ENCODE peak calls at places on chromosome 9, in six cellular contexts. E is K562, Z is H1, P is HepG2, B is HCT116, K is GM12878. V is an unnamed sample.

GRCh38 chr9:128553695-128554094 is 1.3 kb downstream of the SPTAN1 start:
- DNase-seq in K (no peak), E (no peak), P (no peak), Z (no peak), B (no peak), V (no peak)

GRCh38 chr9:15087031-15087417 is 176.8 kb upstream of the FREM1 start:
- DNase-seq in K (no peak), Z (no peak), E (no peak), B (no peak), P (no peak), V (no peak)

GRCh38 chr9:16315720-16316119 is 554.8 kb downstream of the BNC2 start:
- DNase-seq in P (no peak), Z (no peak), B (no peak), E (no peak), K (no peak), V (no peak)

GRCh38 chr9:35599763-35600604 is 5.1 kb upstream of the TESK1 start:
- DNase-seq in B (no peak), K (no peak), E (peak; percentile 17), P (peak; percentile 62), Z (peak; percentile 51), V (peak; percentile 24)

GRCh38 chr9:112341741-112342140 is 8.3 kb upstream of the PTBP3 start:
- DNase-seq in Z (no peak), E (no peak), P (peak; percentile 52), B (no peak), K (no peak), V (no peak)

GRCh38 chr9:130159057-130159456 is 13.1 kb upstream of the NCS1 start:
- DNase-seq in K (no peak), Z (no peak), E (no peak), P (peak; percentile 69), B (no peak), V (no peak)

GRCh38 chr9:5622019-5622418 is 6.9 kb upstream of the RIC1 start:
- DNase-seq in K (no peak), P (no peak), E (no peak), Z (no peak), B (no peak), V (no peak)

GRCh38 chr9:86046080-86046636 is 53.2 kb downstream of the GOLM1 start:
- DNase-seq in B (no peak), P (no peak), K (no peak), Z (no peak), E (no peak), V (no peak)

GRCh38 chr9:111276723-111277122 is 53.3 kb downstream of the OR2K2 start:
- DNase-seq in E (no peak), B (no peak), K (no peak), P (no peak), Z (no peak), V (no peak)

GRCh38 chr9:35791321-35791921 is at the start of gene NPR2:
- DNase-seq in Z (peak; percentile 70), B (no peak), E (no peak), K (no peak), P (no peak), V (no peak)

GRCh38 chr9:128728298-128728697 is 4.4 kb upstream of the ZDHHC12 start:
- DNase-seq in E (no peak), P (no peak), K (no peak), Z (no peak), B (no peak), V (no peak)

GRCh38 chr9:87178353-87178752 is 231.0 kb upstream of the GAS1 start:
- DNase-seq in Z (no peak), P (no peak), E (no peak), B (no peak), K (no peak), V (no peak)

GRCh38 chr9:92759990-92760893 is 4.4 kb downstream of the BICD2 start:
- DNase-seq in K (no peak), Z (no peak), E (no peak), B (no peak), P (no peak), V (no peak)

GRCh38 chr9:93597142-93597706 is 20.8 kb downstream of the PHF2 start:
- DNase-seq in P (no peak), E (no peak), B (no peak), Z (peak; percentile 40), K (no peak), V (no peak)

GRCh38 chr9:127711226-127711701 is 4.2 kb downstream of the PTRH1 start:
- DNase-seq in P (no peak), Z (no peak), B (no peak), K (no peak), E (no peak), V (no peak)

GRCh38 chr9:75084081-75084672 is 3.8 kb downstream of the NMRK1 start:
- DNase-seq in K (no peak), P (peak; percentile 24), Z (no peak), B (no peak), E (no peak), V (no peak)

GRCh38 chr9:82970359-82970758 is 92.6 kb downstream of the RASEF start:
- DNase-seq in Z (no peak), K (no peak), P (no peak), E (no peak), B (no peak), V (peak; percentile 33)

GRCh38 chr9:108108802-108109448 is 619.4 kb upstream of the KLF4 start:
- DNase-seq in K (no peak), E (peak; percentile 77), Z (no peak), P (peak; percentile 52), B (no peak), V (no peak)

GRCh38 chr9:128456613-128457061 is 831 bp downstream of the ODF2 start:
- DNase-seq in K (no peak), E (peak; percentile 87), B (peak; percentile 28), Z (peak; percentile 79), P (peak; percentile 62), V (peak; percentile 97)

GRCh38 chr9:114387678-114388431 is at the start of gene AKNA:
- DNase-seq in E (no peak), B (no peak), P (no peak), K (no peak), Z (peak; percentile 71), V (no peak)

GRCh38 chr9:107036367-107036766 is 173.4 kb downstream of the ZNF462 start:
- DNase-seq in K (no peak), Z (no peak), P (no peak), B (no peak), E (no peak), V (no peak)
- TF ChIP-seq JUND in K (no peak), Z (no peak), P (no peak), B (no peak), E (no peak), V (no peak)

GRCh38 chr9:81874926-81875325 is 53.3 kb upstream of the SPATA31D4 start:
- DNase-seq in B (no peak), P (no peak), E (no peak), Z (no peak), K (no peak), V (peak; percentile 52)
- TF ChIP-seq JUND in B (no peak), P (no peak), E (no peak), Z (no peak), K (no peak), V (no peak)

GRCh38 chr9:117734523-117735314 is 30.5 kb downstream of the TLR4 start:
- DNase-seq in B (no peak), E (no peak), K (no peak), Z (no peak), P (no peak), V (no peak)
- TF ChIP-seq JUND in B (no peak), E (no peak), K (no peak), Z (no peak), P (no peak), V (no peak)

DNA sequence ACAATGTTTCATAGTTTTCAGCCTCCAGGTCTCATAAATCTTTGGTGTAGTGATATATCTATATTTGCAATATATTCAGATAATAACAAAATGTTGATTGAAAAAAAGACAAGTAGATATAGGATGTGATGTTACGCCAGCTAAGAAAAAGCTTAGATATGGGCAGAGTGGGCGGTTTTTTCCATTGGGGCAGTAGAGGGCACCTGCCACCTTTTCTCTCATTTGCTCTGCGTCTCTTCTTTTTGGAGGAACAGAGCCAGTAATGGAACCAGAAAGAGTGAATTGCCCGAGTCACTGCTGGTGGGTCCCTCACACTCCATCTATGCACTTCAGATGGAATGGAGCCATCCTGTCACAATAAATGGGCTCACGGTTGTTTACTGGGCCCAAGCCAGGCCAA is 62.1 kb upstream of the FANCC start:
- DNase-seq in P (no peak), K (no peak), Z (peak; percentile 41), B (no peak), E (no peak), V (no peak)
- TF ChIP-seq JUND in P (no peak), K (no peak), Z (no peak), B (no peak), E (no peak), V (no peak)

V was measured in T47D.